ENCODE peak calls at places on chromosomes 3 and 15, in nine cellular contexts. S is psoas muscle, Y is dorsolateral prefrontal cortex, J is kidney, U is pancreas, B is hepatocyte, N is cardiac muscle cell, H is brain microvascular endothelial cell, K is coronary artery. V is an unnamed sample.

GRCh38 chr15:49652922-49653321 is 32.1 kb downstream of the DTWD1 start:
- DNase-seq in S (no peak), Y (no peak), J (no peak), U (no peak), B (no peak), N (no peak), H (no peak), K (no peak), V (no peak)

GRCh38 chr3:56753206-56753605 is 48.5 kb downstream of the ARHGEF3 start:
- DNase-seq in S (no peak), Y (no peak), J (no peak), U (no peak), B (no peak), N (peak), H (no peak), K (no peak), V (no peak)

GRCh38 chr3:193693774-193694173 is 100.8 kb downstream of the OPA1 start:
- DNase-seq in S (no peak), Y (no peak), J (no peak), U (no peak), B (no peak), N (no peak), H (no peak), K (no peak), V (no peak)

GRCh38 chr15:66628976-66629723 is 63.4 kb upstream of the LCTL start:
- DNase-seq in S (no peak), Y (no peak), J (no peak), U (no peak), B (no peak), N (no peak), H (no peak), K (no peak), V (no peak)

GRCh38 chr3:264394-265156 is 68.0 kb downstream of the CHL1 start:
- DNase-seq in S (no peak), Y (no peak), J (no peak), U (no peak), B (peak), N (peak), H (no peak), K (no peak), V (peak)

GRCh38 chr3:128483657-128484403 is 9.2 kb downstream of the GATA2 start:
- DNase-seq in S (peak), Y (no peak), J (peak), U (no peak), B (no peak), N (no peak), H (no peak), K (no peak), V (no peak)

GRCh38 chr15:90388462-90389182 is 580 bp downstream of the IQGAP1 start:
- DNase-seq in S (peak), Y (no peak), J (peak), U (peak), B (peak), N (peak), H (peak), K (peak), V (peak)

GRCh38 chr3:52443268-52443610 is 1.7 kb downstream of the SEMA3G start:
- DNase-seq in S (no peak), Y (no peak), J (no peak), U (no peak), B (no peak), N (no peak), H (no peak), K (no peak), V (no peak)

GRCh38 chr3:171248426-171249115 is 211.6 kb downstream of the TNIK start:
- DNase-seq in S (no peak), Y (no peak), J (no peak), U (no peak), B (no peak), N (no peak), H (no peak), K (no peak), V (no peak)

GRCh38 chr3:134708671-134709070 is 57.8 kb upstream of the KY start:
- DNase-seq in S (no peak), Y (no peak), J (no peak), U (no peak), B (no peak), N (no peak), H (peak), K (no peak), V (no peak)

GRCh38 chr15:40331026-40331425 is 7.5 kb downstream of the INAFM2 start:
- DNase-seq in S (no peak), Y (no peak), J (peak), U (no peak), B (no peak), N (no peak), H (no peak), K (no peak), V (no peak)

GRCh38 chr15:28190391-28191174 is 91.5 kb upstream of the OCA2 start:
- DNase-seq in S (no peak), Y (no peak), J (no peak), U (no peak), B (no peak), N (no peak), H (no peak), K (no peak), V (no peak)

GRCh38 chr15:73593278-73594074 is 39.7 kb downstream of the NPTN start:
- DNase-seq in S (no peak), Y (no peak), J (no peak), U (no peak), B (peak), N (peak), H (peak), K (no peak), V (no peak)

GRCh38 chr3:176953106-176954080 is 243.9 kb downstream of the TBL1XR1 start:
- DNase-seq in S (peak), Y (no peak), J (no peak), U (no peak), B (peak), N (peak), H (peak), K (no peak), V (no peak)

GRCh38 chr3:14283821-14284438 is 105.3 kb downstream of the LSM3 start:
- DNase-seq in S (no peak), Y (no peak), J (no peak), U (no peak), B (no peak), N (no peak), H (no peak), K (no peak), V (no peak)

GRCh38 chr3:115341208-115341607 is 194.1 kb upstream of the ZBTB20 start:
- DNase-seq in S (no peak), Y (no peak), J (no peak), U (no peak), B (peak), N (peak), H (peak), K (no peak), V (peak)

GRCh38 chr3:98731720-98732238 is 31.4 kb upstream of the ST3GAL6 start:
- DNase-seq in S (no peak), Y (no peak), J (no peak), U (no peak), B (peak), N (no peak), H (no peak), K (no peak), V (peak)

GRCh38 chr15:72491768-72492167 is 17.6 kb downstream of the ARIH1 start:
- DNase-seq in S (no peak), Y (no peak), J (no peak), U (no peak), B (no peak), N (peak), H (peak), K (no peak), V (no peak)

GRCh38 chr3:71066849-71067261 is 516.7 kb downstream of the FOXP1 start:
- DNase-seq in S (no peak), Y (no peak), J (peak), U (no peak), B (no peak), N (peak), H (peak), K (no peak), V (no peak)

GRCh38 chr3:30644615-30645014 is 38.2 kb downstream of the TGFBR2 start:
- DNase-seq in S (peak), Y (no peak), J (no peak), U (no peak), B (no peak), N (peak), H (peak), K (no peak), V (no peak)

GRCh38 chr3:46899151-46900006 is 21.9 kb downstream of the PTH1R start:
- DNase-seq in S (peak), Y (no peak), J (peak), U (peak), B (no peak), N (no peak), H (no peak), K (no peak), V (no peak)
- H3K27ac ChIP-seq in S (no peak), Y (no peak), J (peak), U (no peak), B (no peak), N (no peak), H (no peak), K (no peak), V (no peak)

GRCh38 chr15:43799209-43799944 is 643 bp downstream of the SERINC4 start:
- DNase-seq in S (no peak), Y (no peak), J (no peak), U (no peak), B (no peak), N (no peak), H (no peak), K (no peak), V (no peak)
- TF ChIP-seq CTCF in S (no peak), Y (no peak), J (no peak), U (no peak), B (no peak), N (no peak), H (no peak), K (no peak), V (no peak)

DNA sequence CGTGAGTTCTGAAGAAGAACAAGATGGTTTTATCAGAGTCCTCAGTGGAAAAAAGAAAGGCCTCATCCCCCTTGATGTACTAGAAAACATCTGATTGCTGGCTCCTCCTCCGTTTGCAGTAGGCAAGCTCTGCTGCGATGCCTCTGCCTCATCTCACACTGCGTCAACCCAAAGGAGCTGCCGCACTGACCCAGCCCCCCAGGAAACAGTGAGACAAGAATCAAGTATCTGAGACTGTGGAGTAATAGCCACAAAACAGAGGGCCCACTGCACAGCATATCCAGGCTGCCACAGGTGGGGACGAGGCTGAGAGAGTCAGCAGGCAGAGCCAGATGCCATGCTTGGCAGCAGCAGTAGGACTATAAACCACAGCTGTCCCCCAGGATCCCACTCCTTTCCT is 165.9 kb downstream of the STAC start:
- DNase-seq in S (no peak), Y (no peak), J (no peak), U (no peak), B (no peak), N (peak), H (peak), K (no peak), V (no peak)
- H3K27ac ChIP-seq in S (no peak), Y (no peak), J (no peak), U (no peak), B (no peak), N (no peak), H (no peak), K (no peak), V (no peak)

DNA sequence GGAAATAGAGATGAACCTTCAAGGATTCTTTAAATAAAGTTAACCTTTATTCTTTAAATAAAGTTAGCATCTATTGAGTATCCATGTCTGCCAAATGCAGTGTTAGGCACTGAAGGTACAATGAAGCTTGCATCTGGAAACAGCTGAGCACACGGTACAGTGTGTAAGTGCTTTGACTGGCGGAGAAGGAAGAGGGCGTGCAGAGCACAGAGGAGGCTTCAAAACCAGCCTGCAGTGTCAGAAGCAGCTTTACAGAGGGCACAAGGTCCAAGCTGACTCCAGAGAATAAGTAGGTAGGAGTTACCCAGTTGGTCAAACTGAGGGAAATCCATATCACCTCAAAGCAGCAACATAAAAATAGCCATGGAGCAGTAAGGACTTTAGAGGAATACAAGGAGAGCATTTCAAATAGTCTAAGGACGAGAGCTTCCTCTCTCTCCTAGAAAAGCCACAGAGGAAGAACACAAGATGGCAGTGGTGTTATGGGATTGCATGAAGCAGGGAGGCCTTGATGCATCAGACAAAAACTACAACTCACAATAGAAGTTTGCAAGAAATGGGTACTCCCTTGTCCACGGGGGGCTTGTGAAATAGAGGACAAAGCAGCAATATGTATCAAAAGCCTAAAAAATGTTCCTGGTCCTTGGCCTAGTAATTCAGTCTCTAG is 60.3 kb upstream of the PPP2R3A start:
- DNase-seq in S (no peak), Y (no peak), J (no peak), U (no peak), B (no peak), N (peak), H (no peak), K (no peak), V (no peak)
- TF ChIP-seq CTCF in S (peak), Y (peak), J (peak), U (no peak), B (peak), N (no peak), H (peak), K (no peak), V (no peak)

GRCh38 chr15:33242669-33243191 is 48.2 kb upstream of the FMN1 start:
- DNase-seq in S (no peak), Y (no peak), J (no peak), U (no peak), B (no peak), N (peak), H (peak), K (no peak), V (no peak)
- H3K27ac ChIP-seq in S (no peak), Y (no peak), J (no peak), U (no peak), B (peak), N (no peak), H (peak), K (no peak), V (no peak)

DNA sequence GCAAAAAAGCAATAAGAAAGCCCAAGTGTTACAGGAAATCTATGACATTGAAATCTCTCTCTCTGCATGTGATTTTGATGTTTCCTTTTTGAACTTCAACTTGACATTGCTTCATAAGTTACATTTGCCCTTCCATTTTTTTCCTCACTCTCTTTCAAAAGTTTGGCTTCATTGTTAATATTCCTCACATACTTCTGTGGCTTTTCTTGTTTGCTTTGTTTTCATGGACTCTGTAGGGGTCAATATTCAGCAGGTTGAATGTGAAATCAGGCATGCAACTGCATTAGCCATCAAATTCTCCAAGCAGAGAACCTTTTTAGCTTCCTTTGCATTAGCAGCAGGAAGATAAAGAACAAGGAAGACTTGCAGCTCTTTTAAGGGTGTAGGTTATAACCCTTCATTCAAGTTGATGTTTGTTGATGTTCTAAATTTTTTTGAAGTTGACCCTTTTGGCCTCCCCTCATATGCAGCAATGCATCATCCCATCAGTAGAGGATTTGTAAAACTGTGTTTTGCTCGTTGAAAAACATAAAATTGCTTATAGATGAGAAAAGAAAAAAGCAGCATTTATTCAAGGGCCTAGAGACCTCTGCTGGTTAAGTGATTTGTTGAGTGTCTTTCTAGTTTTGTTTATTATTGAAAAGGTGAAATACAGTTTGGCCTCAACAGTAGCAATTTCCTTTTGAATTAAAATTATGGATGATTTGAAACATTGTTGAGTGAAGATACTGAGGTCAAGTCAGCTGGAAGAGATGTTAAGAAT is 211.4 kb downstream of the IL5RA start:
- DNase-seq in S (no peak), Y (no peak), J (no peak), U (no peak), B (no peak), N (no peak), H (no peak), K (no peak), V (no peak)
- TF ChIP-seq CTCF in S (no peak), Y (no peak), J (no peak), U (no peak), B (no peak), N (no peak), H (no peak), K (no peak), V (no peak)